ENCODE peak calls at places on chromosomes 3 and 15, in four cellular contexts. One of them, this sample, is unnamed.

GRCh38 chr3:125512135-125512920 is 7.7 kb downstream of the SNX4 start:
- DNase-seq in NCI-H2171: peak
- DNase-seq in adipocyte: peak
- DNase-seq in ovary: no peak
- DNase-seq in this sample: peak

GRCh38 chr3:156201411-156202405 is 81.3 kb downstream of the KCNAB1 start:
- DNase-seq in NCI-H2171: no peak
- DNase-seq in ovary: no peak
- DNase-seq in adipocyte: no peak
- DNase-seq in this sample: no peak

GRCh38 chr15:66603301-66604179 is 37.7 kb upstream of the LCTL start:
- DNase-seq in adipocyte: peak
- DNase-seq in ovary: peak
- DNase-seq in NCI-H2171: peak
- DNase-seq in this sample: peak

GRCh38 chr15:25811481-25811906 is 51.6 kb downstream of the ATP10A start:
- DNase-seq in adipocyte: no peak
- DNase-seq in ovary: no peak
- DNase-seq in NCI-H2171: no peak
- DNase-seq in this sample: no peak

GRCh38 chr3:106678657-106679390 is 698.4 kb upstream of the CCDC54 start:
- DNase-seq in ovary: no peak
- DNase-seq in NCI-H2171: no peak
- DNase-seq in adipocyte: no peak
- DNase-seq in this sample: no peak

GRCh38 chr15:55526559-55527036 is 18.6 kb upstream of the DNAAF4 start:
- DNase-seq in NCI-H2171: no peak
- DNase-seq in adipocyte: peak
- DNase-seq in ovary: no peak
- DNase-seq in this sample: peak

GRCh38 chr3:98732239-98733054 is 30.7 kb upstream of the ST3GAL6 start:
- DNase-seq in ovary: peak
- DNase-seq in adipocyte: peak
- DNase-seq in NCI-H2171: peak
- DNase-seq in this sample: peak

GRCh38 chr3:111998661-111999641 is at the start of gene TAGLN3:
- DNase-seq in NCI-H2171: peak
- DNase-seq in adipocyte: peak
- DNase-seq in ovary: peak
- DNase-seq in this sample: no peak

GRCh38 chr15:101049282-101049681 is 130.1 kb downstream of the LRRK1 start:
- DNase-seq in NCI-H2171: no peak
- DNase-seq in adipocyte: no peak
- DNase-seq in ovary: peak
- DNase-seq in this sample: no peak

GRCh38 chr3:88150371-88150770 is 612 bp downstream of the C3orf38 start:
- DNase-seq in adipocyte: peak
- DNase-seq in NCI-H2171: no peak
- DNase-seq in ovary: no peak
- DNase-seq in this sample: no peak

GRCh38 chr3:71078199-71078598 is 505.3 kb downstream of the FOXP1 start:
- DNase-seq in adipocyte: no peak
- DNase-seq in ovary: no peak
- DNase-seq in NCI-H2171: no peak
- DNase-seq in this sample: no peak

GRCh38 chr3:162213196-162213595 is 716.6 kb downstream of the OTOL1 start:
- DNase-seq in ovary: no peak
- DNase-seq in NCI-H2171: no peak
- DNase-seq in adipocyte: no peak
- DNase-seq in this sample: no peak

GRCh38 chr3:183328823-183329222 is 75.8 kb downstream of the B3GNT5 start:
- DNase-seq in ovary: no peak
- DNase-seq in adipocyte: no peak
- DNase-seq in NCI-H2171: no peak
- DNase-seq in this sample: no peak

GRCh38 chr3:36520241-36521006 is 140.1 kb downstream of the STAC start:
- DNase-seq in ovary: no peak
- DNase-seq in adipocyte: no peak
- DNase-seq in NCI-H2171: no peak
- DNase-seq in this sample: no peak

GRCh38 chr3:14265246-14265962 is 86.8 kb downstream of the LSM3 start:
- DNase-seq in NCI-H2171: no peak
- DNase-seq in adipocyte: peak
- DNase-seq in ovary: no peak
- DNase-seq in this sample: no peak

GRCh38 chr3:45145681-45146614 is at the start of gene CDCP1:
- DNase-seq in ovary: no peak
- DNase-seq in NCI-H2171: no peak
- DNase-seq in adipocyte: no peak
- DNase-seq in this sample: no peak

GRCh38 chr3:73204841-73205240 is 143.4 kb downstream of the EBLN2 start:
- DNase-seq in ovary: no peak
- DNase-seq in adipocyte: no peak
- DNase-seq in NCI-H2171: no peak
- DNase-seq in this sample: no peak

GRCh38 chr3:88003115-88003755 is 55.6 kb downstream of the CGGBP1 start:
- DNase-seq in ovary: no peak
- DNase-seq in NCI-H2171: no peak
- DNase-seq in adipocyte: peak
- DNase-seq in this sample: no peak

GRCh38 chr3:144743325-144743724 is 771.7 kb downstream of the DIPK2A start:
- DNase-seq in NCI-H2171: no peak
- DNase-seq in ovary: no peak
- DNase-seq in adipocyte: no peak
- DNase-seq in this sample: no peak

GRCh38 chr15:62896380-62896866 is 146.1 kb upstream of the TPM1 start:
- DNase-seq in adipocyte: no peak
- DNase-seq in NCI-H2171: no peak
- DNase-seq in ovary: no peak
- DNase-seq in this sample: no peak

GRCh38 chr15:25930931-25931330 is 67.8 kb upstream of the ATP10A start:
- DNase-seq in NCI-H2171: no peak
- DNase-seq in adipocyte: no peak
- DNase-seq in ovary: no peak
- DNase-seq in this sample: no peak

GRCh38 chr3:184583345-184584000 is 21.9 kb downstream of the EPHB3 start:
- DNase-seq in adipocyte: no peak
- DNase-seq in ovary: peak
- DNase-seq in NCI-H2171: no peak
- DNase-seq in this sample: no peak

GRCh38 chr3:23518441-23518840 is 287.3 kb upstream of the UBE2E1 start:
- DNase-seq in ovary: no peak
- DNase-seq in adipocyte: no peak
- DNase-seq in NCI-H2171: no peak
- DNase-seq in this sample: no peak

GRCh38 chr3:100602506-100603444 is 6.6 kb upstream of the ADGRG7 start:
- DNase-seq in ovary: no peak
- DNase-seq in NCI-H2171: no peak
- DNase-seq in adipocyte: no peak
- DNase-seq in this sample: no peak

GRCh38 chr3:71512000-71512399 is 71.5 kb downstream of the FOXP1 start:
- DNase-seq in adipocyte: no peak
- DNase-seq in NCI-H2171: no peak
- DNase-seq in ovary: no peak
- DNase-seq in this sample: no peak